ENCODE peak calls at places on chromosomes 5 and 9, in five cellular contexts. One of them, this sample, is unnamed.
A peak's percentile ranks its signal among the peaks of the same experiment; 100 is the strongest.

GRCh38 chr5:144072518-144072927 is 97.9 kb downstream of the YIPF5 start:
- DNase-seq in HEK293T: no peak
- DNase-seq in G401: no peak
- DNase-seq in iris pigment epithelial cell: peak; percentile 65
- DNase-seq in kidney glomerular epithelial cell: peak; percentile 7
- DNase-seq in this sample: no peak

GRCh38 chr5:132363431-132364112 is 5.9 kb upstream of the SLC22A5 start:
- DNase-seq in HEK293T: no peak
- DNase-seq in G401: peak; percentile 71
- DNase-seq in iris pigment epithelial cell: peak; percentile 96
- DNase-seq in kidney glomerular epithelial cell: peak; percentile 81
- DNase-seq in this sample: peak; percentile 66

GRCh38 chr9:77841739-77842386 is 189.7 kb downstream of the GNAQ start:
- DNase-seq in HEK293T: no peak
- DNase-seq in G401: peak; percentile 17
- DNase-seq in iris pigment epithelial cell: peak; percentile 79
- DNase-seq in kidney glomerular epithelial cell: peak; percentile 13
- DNase-seq in this sample: no peak

GRCh38 chr5:157952374-157952685 is 93.4 kb upstream of the CLINT1 start:
- DNase-seq in HEK293T: no peak
- DNase-seq in G401: no peak
- DNase-seq in iris pigment epithelial cell: no peak
- DNase-seq in kidney glomerular epithelial cell: no peak
- DNase-seq in this sample: no peak

GRCh38 chr9:92740446-92740961 is 24.1 kb downstream of the BICD2 start:
- DNase-seq in HEK293T: no peak
- DNase-seq in G401: no peak
- DNase-seq in iris pigment epithelial cell: no peak
- DNase-seq in kidney glomerular epithelial cell: no peak
- DNase-seq in this sample: no peak

GRCh38 chr9:105911104-105911911 is 217.0 kb downstream of the TMEM38B start:
- DNase-seq in HEK293T: no peak
- DNase-seq in G401: no peak
- DNase-seq in iris pigment epithelial cell: peak; percentile 4
- DNase-seq in kidney glomerular epithelial cell: peak; percentile 27
- DNase-seq in this sample: peak; percentile 16

GRCh38 chr5:65334077-65334476 is 147.6 kb downstream of the ADAMTS6 start:
- DNase-seq in HEK293T: peak; percentile 16
- DNase-seq in G401: no peak
- DNase-seq in iris pigment epithelial cell: no peak
- DNase-seq in kidney glomerular epithelial cell: no peak
- DNase-seq in this sample: no peak

GRCh38 chr5:38509185-38509584 is 47.3 kb downstream of the LIFR start:
- DNase-seq in HEK293T: no peak
- DNase-seq in G401: no peak
- DNase-seq in iris pigment epithelial cell: peak; percentile 80
- DNase-seq in kidney glomerular epithelial cell: peak; percentile 11
- DNase-seq in this sample: no peak

GRCh38 chr9:78235771-78236510 is at the start of gene CEP78:
- DNase-seq in HEK293T: peak; percentile 93
- DNase-seq in G401: peak; percentile 95
- DNase-seq in iris pigment epithelial cell: peak; percentile 97
- DNase-seq in kidney glomerular epithelial cell: peak; percentile 79
- DNase-seq in this sample: peak; percentile 95

GRCh38 chr5:107505763-107506534 is 164.8 kb downstream of the EFNA5 start:
- DNase-seq in HEK293T: no peak
- DNase-seq in G401: no peak
- DNase-seq in iris pigment epithelial cell: no peak
- DNase-seq in kidney glomerular epithelial cell: no peak
- DNase-seq in this sample: no peak

This sample was measured in cerebellar cortex.